ENCODE peak calls at places on chromosome 14, in five cellular contexts. K, P, L, M and T are unnamed samples.

GRCh38 chr14:68089146-68089715 is 269.7 kb downstream of the RAD51B start:
- DNase-seq in K (no peak), P (no peak), L (peak), M (no peak), T (no peak)

GRCh38 chr14:89728964-89729363 is 225.6 kb downstream of the EFCAB11 start:
- DNase-seq in K (no peak), P (no peak), L (no peak), M (no peak), T (no peak)

GRCh38 chr14:51454351-51454750 is 197.4 kb upstream of the FRMD6 start:
- DNase-seq in K (no peak), P (no peak), L (no peak), M (no peak), T (no peak)

GRCh38 chr14:100237735-100238418 is 1.1 kb upstream of the YY1 start:
- DNase-seq in K (no peak), P (peak), L (peak), M (peak), T (peak)

GRCh38 chr14:100891051-100891450 is 12.5 kb downstream of the RTL1 start:
- DNase-seq in K (no peak), P (no peak), L (no peak), M (peak), T (peak)

GRCh38 chr14:32565256-32565655 is 236.2 kb downstream of the AKAP6 start:
- DNase-seq in K (no peak), P (no peak), L (no peak), M (no peak), T (no peak)

GRCh38 chr14:105137481-105138020 is 31.0 kb downstream of the JAG2 start:
- DNase-seq in K (no peak), P (no peak), L (no peak), M (no peak), T (no peak)

GRCh38 chr14:23895480-23895879 is 58.1 kb upstream of the DHRS4 start:
- DNase-seq in K (no peak), P (no peak), L (no peak), M (no peak), T (no peak)

GRCh38 chr14:96090441-96091148 is 51.4 kb downstream of the C14orf132 start:
- DNase-seq in K (peak), P (no peak), L (peak), M (peak), T (peak)

GRCh38 chr14:60233251-60233650 is 15.8 kb upstream of the PPM1A start:
- DNase-seq in K (no peak), P (no peak), L (no peak), M (no peak), T (no peak)

GRCh38 chr14:105817971-105818711 is 291.8 kb downstream of the TMEM121 start:
- DNase-seq in K (no peak), P (no peak), L (no peak), M (peak), T (no peak)

GRCh38 chr14:50340945-50341344 is 28.8 kb downstream of the DMAC2L start:
- DNase-seq in K (no peak), P (no peak), L (no peak), M (no peak), T (no peak)

GRCh38 chr14:73633517-73634332 is 11.1 kb upstream of the DNAL1 start:
- DNase-seq in K (peak), P (peak), L (peak), M (peak), T (peak)

GRCh38 chr14:79836577-79836976 is 374.7 kb downstream of the DIO2 start:
- DNase-seq in K (no peak), P (no peak), L (peak), M (no peak), T (no peak)

GRCh38 chr14:58821421-58821820 is 183.7 kb downstream of the DACT1 start:
- DNase-seq in K (no peak), P (no peak), L (no peak), M (no peak), T (no peak)

GRCh38 chr14:34059925-34060746 is 109.3 kb upstream of the EGLN3 start:
- DNase-seq in K (no peak), P (no peak), L (peak), M (peak), T (peak)

GRCh38 chr14:24806061-24806678 is 172.2 kb upstream of the GZMB start:
- DNase-seq in K (peak), P (no peak), L (peak), M (peak), T (peak)

GRCh38 chr14:63689132-63689531 is 38.7 kb downstream of the SGPP1 start:
- DNase-seq in K (no peak), P (no peak), L (no peak), M (no peak), T (no peak)

GRCh38 chr14:60482743-60483142 is 3.1 kb downstream of the C14orf39 start:
- DNase-seq in K (no peak), P (no peak), L (peak), M (no peak), T (no peak)

GRCh38 chr14:56810850-56811595 is 744 bp upstream of the OTX2 start:
- DNase-seq in K (no peak), P (no peak), L (no peak), M (no peak), T (no peak)

GRCh38 chr14:51776102-51776894 is 84.1 kb upstream of the GNG2 start:
- DNase-seq in K (peak), P (peak), L (peak), M (peak), T (peak)

GRCh38 chr14:53011053-53011462 is 60.2 kb upstream of the FERMT2 start:
- DNase-seq in K (peak), P (no peak), L (peak), M (peak), T (peak)

GRCh38 chr14:91177073-91177796 is 63.4 kb downstream of the DGLUCY start:
- DNase-seq in K (no peak), P (peak), L (peak), M (peak), T (peak)

GRCh38 chr14:31080060-31080459 is 53.9 kb upstream of the STRN3 start:
- DNase-seq in K (peak), P (no peak), L (peak), M (no peak), T (no peak)

GRCh38 chr14:102785598-102785963 is 8.3 kb downstream of the TRAF3 start:
- DNase-seq in K (no peak), P (no peak), L (no peak), M (no peak), T (no peak)

GRCh38 chr14:104201496-104201895 is 63.1 kb downstream of the KIF26A start:
- DNase-seq in K (no peak), P (no peak), L (no peak), M (no peak), T (no peak)

GRCh38 chr14:50967104-50967503 is 22.8 kb upstream of the PYGL start:
- DNase-seq in K (no peak), P (no peak), L (peak), M (no peak), T (no peak)

GRCh38 chr14:77027538-77028383 is 747 bp downstream of the IRF2BPL start:
- DNase-seq in K (no peak), P (peak), L (peak), M (peak), T (peak)

GRCh38 chr14:61025239-61026223 is 44.5 kb downstream of the SLC38A6 start:
- DNase-seq in K (peak), P (peak), L (peak), M (peak), T (peak)

GRCh38 chr14:105196228-105196960 is 15.3 kb upstream of the NUDT14 start:
- DNase-seq in K (no peak), P (no peak), L (no peak), M (no peak), T (no peak)

GRCh38 chr14:100155881-100156645 is 3.4 kb downstream of the DEGS2 start:
- DNase-seq in K (no peak), P (no peak), L (no peak), M (peak), T (no peak)

GRCh38 chr14:94423465-94424056 is 29.0 kb downstream of the SERPINA11 start:
- DNase-seq in K (no peak), P (no peak), L (peak), M (peak), T (peak)

GRCh38 chr14:89432226-89432625 is 15.2 kb upstream of the FOXN3 start:
- DNase-seq in K (no peak), P (no peak), L (no peak), M (peak), T (no peak)

GRCh38 chr14:28088125-28088524 is 678.5 kb upstream of the FOXG1 start:
- DNase-seq in K (no peak), P (no peak), L (no peak), M (no peak), T (no peak)

GRCh38 chr14:75602527-75602926 is 24.1 kb downstream of the FLVCR2 start:
- DNase-seq in K (no peak), P (no peak), L (no peak), M (no peak), T (no peak)

GRCh38 chr14:75607842-75608640 is 29.6 kb downstream of the FLVCR2 start:
- DNase-seq in K (no peak), P (no peak), L (no peak), M (no peak), T (no peak)

GRCh38 chr14:75605916-75606315 is 27.5 kb downstream of the FLVCR2 start:
- DNase-seq in K (no peak), P (no peak), L (no peak), M (no peak), T (peak)

GRCh38 chr14:75607044-75607443 is 28.6 kb downstream of the FLVCR2 start:
- DNase-seq in K (no peak), P (no peak), L (no peak), M (no peak), T (no peak)

GRCh38 chr14:75604979-75605825 is 26.8 kb downstream of the FLVCR2 start:
- DNase-seq in K (no peak), P (no peak), L (no peak), M (no peak), T (peak)
- H3K4me3 ChIP-seq in K (no peak), P (no peak), L (no peak), M (no peak), T (no peak)

GRCh38 chr14:20427231-20428009 is 8.5 kb downstream of the KLHL33 start:
- DNase-seq in K (peak), P (no peak), L (peak), M (no peak), T (no peak)
- H3K4me3 ChIP-seq in K (no peak), P (no peak), L (no peak), M (no peak), T (no peak)

GRCh38 chr14:55107766-55108554 is 21.1 kb upstream of the LGALS3 start:
- DNase-seq in K (peak), P (no peak), L (peak), M (peak), T (peak)
- H3K4me3 ChIP-seq in K (peak), P (peak), L (peak), M (no peak), T (no peak)

GRCh38 chr14:22836301-22837058 is at the start of gene MMP14:
- DNase-seq in K (no peak), P (no peak), L (peak), M (peak), T (peak)
- H3K4me3 ChIP-seq in K (peak), P (no peak), L (peak), M (peak), T (peak)

DNA sequence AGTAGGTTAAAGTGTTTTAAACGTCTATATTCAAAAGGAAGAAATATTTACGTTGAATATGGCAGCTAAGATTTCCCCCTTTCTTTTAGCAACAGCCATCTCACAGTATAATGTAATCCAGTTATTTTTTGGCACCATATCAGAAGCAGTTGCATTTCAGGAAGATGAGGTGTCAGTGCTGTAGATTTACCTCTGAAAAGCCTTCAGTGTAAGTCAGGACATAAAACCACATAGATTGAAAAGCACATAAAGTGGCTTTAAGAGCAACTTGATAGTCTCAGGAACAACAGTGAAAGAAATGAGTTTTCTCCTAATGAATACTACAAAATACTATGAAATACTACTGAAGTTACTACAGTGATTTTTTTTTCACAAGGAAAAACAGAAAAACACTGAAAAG is 6.9 kb downstream of the MLH3 start:
- DNase-seq in K (no peak), P (no peak), L (peak), M (no peak), T (no peak)
- H3K4me3 ChIP-seq in K (no peak), P (no peak), L (no peak), M (no peak), T (no peak)